ENCODE peak calls at places on chromosomes 12 and 14, in five cellular contexts. V is mammary epithelial cell, M is right atrium auricular region, Z is left ventricle myocardium inferior, W is ovary. X is an unnamed sample.

GRCh38 chr12:43540474-43540873 is 11.5 kb downstream of the ADAMTS20 start:
- DNase-seq in V (no peak), M (no peak), Z (no peak), W (no peak), X (no peak)

GRCh38 chr12:15629108-15629507 is 160.1 kb downstream of the EPS8 start:
- DNase-seq in V (peak; percentile 88), M (peak; percentile 94), Z (peak; percentile 36), W (peak; percentile 74), X (no peak)

GRCh38 chr12:102120886-102121285 is 903 bp downstream of the PARPBP start:
- DNase-seq in V (peak; percentile 46), M (no peak), Z (no peak), W (no peak), X (no peak)

GRCh38 chr12:104454997-104455396 is 1.8 kb upstream of the CHST11 start:
- DNase-seq in V (peak; percentile 90), M (no peak), Z (no peak), W (no peak), X (no peak)

GRCh38 chr14:21703357-21704339 is 30.0 kb upstream of the OR4E1 start:
- DNase-seq in V (no peak), M (no peak), Z (no peak), W (no peak), X (no peak)

GRCh38 chr12:2053675-2054070 is 886 bp downstream of the CACNA1C start:
- DNase-seq in V (no peak), M (no peak), Z (peak; percentile 38), W (no peak), X (no peak)

GRCh38 chr12:58504539-58504938 is 415.8 kb downstream of the LRIG3 start:
- DNase-seq in V (peak; percentile 74), M (no peak), Z (no peak), W (no peak), X (no peak)

GRCh38 chr12:89156862-89157262 is 195.4 kb downstream of the DUSP6 start:
- DNase-seq in V (peak; percentile 32), M (no peak), Z (no peak), W (no peak), X (no peak)

GRCh38 chr14:51651388-51652167 is at the start of gene FRMD6:
- DNase-seq in V (peak; percentile 88), M (peak; percentile 86), Z (peak; percentile 90), W (peak; percentile 88), X (peak; percentile 90)

GRCh38 chr14:75274899-75275569 is 3.6 kb upstream of the FOS start:
- DNase-seq in V (no peak), M (peak; percentile 85), Z (peak; percentile 26), W (no peak), X (peak; percentile 31)

GRCh38 chr12:124233846-124234620 is 60.9 kb upstream of the RFLNA start:
- DNase-seq in V (peak; percentile 83), M (no peak), Z (no peak), W (no peak), X (no peak)

GRCh38 chr12:67237231-67237630 is 31.9 kb upstream of the CAND1 start:
- DNase-seq in V (peak; percentile 70), M (no peak), Z (no peak), W (no peak), X (no peak)

GRCh38 chr14:67426983-67427601 is 15.1 kb upstream of the PLEK2 start:
- DNase-seq in V (peak; percentile 66), M (peak; percentile 72), Z (peak; percentile 62), W (peak; percentile 53), X (peak; percentile 39)

GRCh38 chr12:15933751-15934150 is 22.6 kb downstream of the DERA start:
- DNase-seq in V (no peak), M (no peak), Z (no peak), W (no peak), X (no peak)

GRCh38 chr12:109099426-109100020 is 2.1 kb downstream of the UNG start:
- DNase-seq in V (no peak), M (no peak), Z (no peak), W (no peak), X (no peak)
- H3K36me3 ChIP-seq in V (peaks cover 10% of the 10 kb centered on the region), M (peaks cover 20% of the 10 kb centered on the region), Z (peaks cover 42% of the 10 kb centered on the region), W (no peaks in the 10 kb centered on the region), X (peaks cover 7% of the 10 kb centered on the region)

GRCh38 chr14:69716483-69717187 is 50.3 kb upstream of the SRSF5 start:
- DNase-seq in V (peak; percentile 97), M (no peak), Z (peak; percentile 16), W (no peak), X (no peak)

GRCh38 chr14:69715725-69716482 is 51.0 kb upstream of the SRSF5 start:
- DNase-seq in V (peak; percentile 93), M (peak; percentile 81), Z (peak; percentile 72), W (peak; percentile 61), X (no peak)

GRCh38 chr14:69720912-69721311 is 46.0 kb upstream of the SRSF5 start:
- DNase-seq in V (no peak), M (no peak), Z (no peak), W (no peak), X (no peak)

GRCh38 chr14:69713976-69714716 is 52.8 kb upstream of the SRSF5 start:
- DNase-seq in V (no peak), M (no peak), Z (no peak), W (no peak), X (no peak)

DNA sequence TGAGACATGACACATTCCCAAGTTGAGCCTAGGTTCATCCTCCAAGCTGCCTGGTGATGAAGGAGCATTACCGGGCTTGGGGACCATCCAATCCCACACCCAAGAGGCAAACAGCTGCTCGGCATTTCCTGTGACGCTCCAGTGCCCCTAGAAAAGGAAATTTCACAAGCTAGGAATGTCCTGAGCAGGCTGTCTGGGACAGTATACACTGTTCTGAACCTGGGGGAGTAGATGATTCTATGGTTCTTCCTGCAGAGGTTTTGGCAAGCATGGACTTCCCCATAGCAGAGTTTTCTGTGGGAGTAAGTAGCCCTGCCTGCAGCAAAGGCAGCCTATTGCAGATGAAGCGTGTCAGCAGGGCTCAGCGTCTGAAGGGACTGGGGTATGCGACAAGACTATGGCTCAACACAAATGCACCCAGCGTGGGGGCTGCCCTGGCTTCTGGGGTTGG is 47.4 kb upstream of the SRSF5 start:
- DNase-seq in V (peak; percentile 95), M (peak; percentile 86), Z (peak; percentile 50), W (no peak), X (no peak)
- H3K4me3 ChIP-seq in V (no peak overlapping the region), M (no peak overlapping the region), Z (no peak overlapping the region), W (no peak overlapping the region), X (no peak overlapping the region)

GRCh38 chr12:3218150-3218845 is 141.1 kb downstream of the TSPAN9 start:
- DNase-seq in V (peak; percentile 47), M (peak; percentile 89), Z (peak; percentile 85), W (peak; percentile 87), X (no peak)
- TF ChIP-seq CTCF in V (no peak), M (no peak), Z (peak; percentile 43), W (no peak), X (no peak)

GRCh38 chr12:113978080-113978479 is 12.0 kb upstream of the RBM19 start:
- DNase-seq in V (no peak), M (no peak), Z (no peak), W (no peak), X (no peak)

GRCh38 chr12:113973109-113973904 is 7.2 kb upstream of the RBM19 start:
- DNase-seq in V (no peak), M (no peak), Z (no peak), W (no peak), X (no peak)

GRCh38 chr12:113971392-113971791 is 5.3 kb upstream of the RBM19 start:
- DNase-seq in V (no peak), M (no peak), Z (no peak), W (no peak), X (no peak)

DNA sequence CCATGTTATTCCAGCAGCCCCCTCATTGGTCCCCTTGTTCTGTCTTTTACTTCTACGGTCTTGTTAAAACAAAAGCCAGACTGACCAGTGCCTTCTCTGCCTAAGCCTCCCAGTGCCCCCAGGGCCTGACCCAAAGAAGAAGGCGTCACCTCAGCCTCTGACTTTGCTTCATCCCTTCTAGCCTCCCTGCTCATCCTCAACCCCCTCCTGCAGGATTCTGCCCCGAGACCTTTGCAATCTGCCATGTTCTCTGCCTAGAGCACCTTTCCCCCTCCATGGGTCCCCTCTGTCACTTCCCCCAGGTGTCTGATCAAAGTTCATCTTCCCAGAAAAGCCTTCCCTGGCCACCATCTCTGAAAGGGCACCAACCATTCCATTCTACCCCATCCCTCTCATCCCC is 7.9 kb upstream of the RBM19 start:
- DNase-seq in V (no peak), M (no peak), Z (no peak), W (no peak), X (no peak)
- H3K36me3 ChIP-seq in V (no peaks in the 10 kb centered on the region), M (no peaks in the 10 kb centered on the region), Z (no peaks in the 10 kb centered on the region), W (no peaks in the 10 kb centered on the region), X (no peaks in the 10 kb centered on the region)

DNA sequence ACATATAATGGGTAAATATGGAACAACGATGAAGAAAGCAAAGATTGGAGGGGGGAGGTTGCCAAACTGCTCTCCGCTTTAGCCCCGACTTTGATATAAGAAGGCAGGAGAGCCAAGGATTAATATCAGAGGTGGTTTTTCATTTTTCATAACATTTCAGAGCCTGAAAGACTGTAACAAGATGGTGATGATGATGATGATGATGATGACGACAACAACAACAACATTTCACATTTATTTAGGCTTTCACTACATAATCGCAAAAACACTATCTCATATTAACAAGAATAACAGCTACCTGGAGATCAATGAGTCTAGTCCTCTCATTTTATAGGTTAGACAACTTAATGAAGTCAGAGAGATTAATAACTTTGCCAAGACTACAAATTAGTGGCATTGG is 86.1 kb downstream of the ANKS1B start:
- DNase-seq in V (no peak), M (no peak), Z (no peak), W (no peak), X (no peak)
- H3K4me3 ChIP-seq in V (no peak overlapping the region), M (no peak overlapping the region), Z (no peak overlapping the region), W (no peak overlapping the region), X (no peak overlapping the region)

GRCh38 chr12:109252799-109253198 is 56.3 kb downstream of the FOXN4 start:
- DNase-seq in V (no peak), M (no peak), Z (no peak), W (no peak), X (no peak)

GRCh38 chr12:109256011-109256410 is 53.1 kb downstream of the FOXN4 start:
- DNase-seq in V (no peak), M (no peak), Z (no peak), W (no peak), X (no peak)

GRCh38 chr12:109255377-109255776 is 53.7 kb downstream of the FOXN4 start:
- DNase-seq in V (no peak), M (no peak), Z (no peak), W (no peak), X (no peak)

GRCh38 chr12:109250523-109250922 is 58.6 kb downstream of the FOXN4 start:
- DNase-seq in V (no peak), M (no peak), Z (no peak), W (no peak), X (no peak)

GRCh38 chr12:109253913-109254544 is 55.1 kb downstream of the FOXN4 start:
- DNase-seq in V (no peak), M (no peak), Z (no peak), W (no peak), X (no peak)
- TF ChIP-seq CTCF in V (no peak), M (no peak), Z (no peak), W (no peak), X (no peak)

DNA sequence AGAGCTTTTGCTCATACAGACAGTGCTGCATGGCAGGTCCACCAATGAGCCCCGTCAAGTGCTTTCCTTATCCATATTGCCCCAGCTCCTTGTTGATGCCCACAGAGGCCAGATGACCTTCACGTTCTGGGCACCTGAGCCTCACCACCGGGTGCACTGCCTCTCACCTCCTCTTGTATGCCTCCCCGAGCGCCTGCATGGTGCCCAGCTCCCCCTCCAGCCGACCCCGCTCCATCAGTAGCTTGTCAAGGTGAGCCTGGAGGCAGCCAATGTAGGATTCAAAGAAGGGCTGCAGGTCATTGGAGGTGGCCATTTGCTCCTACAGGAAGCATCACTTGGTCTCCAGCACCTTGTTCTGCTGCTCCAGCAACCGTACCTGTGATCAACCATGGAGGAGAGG is 31.8 kb upstream of the KRT77 start:
- DNase-seq in V (no peak), M (no peak), Z (no peak), W (no peak), X (no peak)
- H3K36me3 ChIP-seq in V (no peaks in the 10 kb centered on the region), M (no peaks in the 10 kb centered on the region), Z (no peaks in the 10 kb centered on the region), W (no peaks in the 10 kb centered on the region), X (no peaks in the 10 kb centered on the region)

X was measured in GM06990.